ENCODE peak calls at places on chromosomes 6 and 20, in five cellular contexts. H is choroid plexus epithelial cell; W is M059J; C is SW 1271; Z is activated T-helper 9 cell treated with anti-CD3 and anti-CD28 coated beads, Interleukin-2, amount 50 U/mL, for 16 hours. J is an unnamed sample.

GRCh38 chr6:16414205-16414604 is 175.8 kb downstream of the GMPR start:
- DNase-seq in H (no peak), W (no peak), C (no peak), Z (no peak), J (no peak)

GRCh38 chr20:46402236-46402886 is 4.1 kb downstream of the ELMO2 start:
- DNase-seq in H (no peak), W (peak), C (no peak), Z (no peak), J (no peak)

GRCh38 chr6:7624781-7625710 is 35.0 kb downstream of the SNRNP48 start:
- DNase-seq in H (peak), W (no peak), C (no peak), Z (no peak), J (no peak)

GRCh38 chr20:47454298-47455132 is 47.2 kb upstream of the NCOA3 start:
- DNase-seq in H (peak), W (no peak), C (no peak), Z (no peak), J (no peak)

GRCh38 chr6:165661416-165662001 is 1.5 kb downstream of the PDE10A start:
- DNase-seq in H (peak), W (no peak), C (no peak), Z (no peak), J (no peak)

GRCh38 chr6:112270756-112271155 is 16.4 kb upstream of the LAMA4 start:
- DNase-seq in H (no peak), W (no peak), C (no peak), Z (no peak), J (no peak)

GRCh38 chr20:9409352-9409751 is 105.0 kb upstream of the LAMP5 start:
- DNase-seq in H (peak), W (peak), C (no peak), Z (no peak), J (no peak)

GRCh38 chr6:22613695-22614094 is 44.3 kb downstream of the HDGFL1 start:
- DNase-seq in H (peak), W (peak), C (no peak), Z (no peak), J (no peak)

GRCh38 chr6:78533426-78533825 is 333.9 kb upstream of the IRAK1BP1 start:
- DNase-seq in H (peak), W (no peak), C (no peak), Z (no peak), J (no peak)

GRCh38 chr6:148723484-148723883 is 23.3 kb upstream of the UST start:
- DNase-seq in H (peak), W (peak), C (no peak), Z (no peak), J (no peak)

GRCh38 chr6:69771158-69771906 is 25.5 kb downstream of the LMBRD1 start:
- DNase-seq in H (peak), W (no peak), C (no peak), Z (no peak), J (no peak)

GRCh38 chr6:35170166-35170565 is 29.0 kb upstream of the TCP11 start:
- DNase-seq in H (peak), W (no peak), C (no peak), Z (no peak), J (no peak)

GRCh38 chr6:865846-866245 is 172.9 kb upstream of the EXOC2 start:
- DNase-seq in H (no peak), W (no peak), C (no peak), Z (no peak), J (no peak)

GRCh38 chr6:11089695-11090094 is 3.9 kb upstream of the SMIM13 start:
- DNase-seq in H (no peak), W (no peak), C (no peak), Z (no peak), J (no peak)

GRCh38 chr20:5397418-5397817 is 80.7 kb upstream of the PROKR2 start:
- DNase-seq in H (no peak), W (peak), C (no peak), Z (no peak), J (no peak)

GRCh38 chr20:48064929-48065328 is 279.6 kb upstream of the SULF2 start:
- DNase-seq in H (peak), W (peak), C (no peak), Z (no peak), J (no peak)

GRCh38 chr6:114040871-114041270 is 69.9 kb upstream of the HDAC2 start:
- DNase-seq in H (peak), W (peak), C (no peak), Z (no peak), J (no peak)

GRCh38 chr6:126383203-126383602 is 43.3 kb downstream of the CENPW start:
- DNase-seq in H (no peak), W (no peak), C (no peak), Z (no peak), J (no peak)

GRCh38 chr6:24004659-24005058 is 121.4 kb upstream of the NRSN1 start:
- DNase-seq in H (peak), W (peak), C (no peak), Z (no peak), J (no peak)

GRCh38 chr20:14197097-14197496 is 140.3 kb downstream of the FLRT3 start:
- DNase-seq in H (peak), W (peak), C (no peak), Z (no peak), J (no peak)

GRCh38 chr20:21048841-21049273 is 57.3 kb downstream of the LINC00237 start:
- DNase-seq in H (peak), W (peak), C (no peak), Z (peak), J (no peak)

GRCh38 chr6:45900808-45901752 is 114.6 kb downstream of the CLIC5 start:
- DNase-seq in H (peak), W (peak), C (no peak), Z (no peak), J (no peak)

GRCh38 chr6:7960848-7961247 is 50.3 kb upstream of the TXNDC5 start:
- DNase-seq in H (no peak), W (no peak), C (no peak), Z (no peak), J (no peak)

GRCh38 chr20:16135630-16136029 is 437.6 kb downstream of the KIF16B start:
- DNase-seq in H (no peak), W (no peak), C (no peak), Z (no peak), J (no peak)

GRCh38 chr20:50277064-50277415 is 86.4 kb downstream of the CEBPB start:
- DNase-seq in H (no peak), W (no peak), C (no peak), Z (no peak), J (no peak)

GRCh38 chr6:55040102-55040848 is 134.0 kb upstream of the HCRTR2 start:
- DNase-seq in H (peak), W (peak), C (no peak), Z (no peak), J (no peak)

GRCh38 chr6:26234421-26235239 is 130.4 kb upstream of the BTN3A2 start:
- DNase-seq in H (peak), W (peak), C (no peak), Z (no peak), J (no peak)

GRCh38 chr20:58877374-58878360 is 25.2 kb downstream of the GNAS start:
- DNase-seq in H (no peak), W (no peak), C (no peak), Z (no peak), J (no peak)

GRCh38 chr6:23180504-23181293 is 611.3 kb downstream of the HDGFL1 start:
- DNase-seq in H (peak), W (peak), C (no peak), Z (no peak), J (no peak)

GRCh38 chr6:124882580-124883393 is 79.5 kb upstream of the RNF217 start:
- DNase-seq in H (peak), W (peak), C (no peak), Z (no peak), J (no peak)

GRCh38 chr6:52426667-52427066 is 6.5 kb downstream of the EFHC1 start:
- DNase-seq in H (no peak), W (peak), C (no peak), Z (no peak), J (no peak)

GRCh38 chr6:111267764-111268333 is 180.5 kb downstream of the SLC16A10 start:
- DNase-seq in H (no peak), W (no peak), C (no peak), Z (no peak), J (no peak)

GRCh38 chr20:2745060-2745910 is 52.7 kb downstream of the EBF4 start:
- DNase-seq in H (no peak), W (no peak), C (no peak), Z (no peak), J (no peak)

GRCh38 chr20:4717816-4718215 is 3.9 kb upstream of the PRND start:
- DNase-seq in H (no peak), W (peak), C (no peak), Z (no peak), J (no peak)

GRCh38 chr6:81925201-81925600 is 172.7 kb upstream of the TENT5A start:
- DNase-seq in H (no peak), W (no peak), C (no peak), Z (no peak), J (no peak)

GRCh38 chr6:152380993-152381898 is 255.9 kb downstream of the SYNE1 start:
- DNase-seq in H (peak), W (peak), C (no peak), Z (no peak), J (no peak)

GRCh38 chr20:62265365-62265764 is 27.0 kb downstream of the OSBPL2 start:
- DNase-seq in H (no peak), W (no peak), C (no peak), Z (no peak), J (no peak)

GRCh38 chr6:34592208-34592952 is 36.3 kb upstream of the SPDEF start:
- DNase-seq in H (no peak), W (no peak), C (no peak), Z (no peak), J (no peak)